ENCODE peak calls at places on chromosomes 5 and 9, in seven cellular contexts. P is activated CD8-positive, alpha-beta T cell treated with anti-CD3 and anti-CD28 coated beads for 36 hours; U is A172; H is H54; X is RPMI8226; B is nephron progenitor cell; F is NCI-H1105 treated with DMSO at 0.1 percent for 48 hours. N is an unnamed sample.

GRCh38 chr9:35335164-35335563 is 154.7 kb upstream of the RUSC2 start:
- DNase-seq in P (no peak), U (no peak), H (no peak), X (no peak), B (no peak), F (no peak), N (no peak)

GRCh38 chr9:8899541-8899940 is 1100.0 kb upstream of the DMAC1 start:
- DNase-seq in P (no peak), U (no peak), H (no peak), X (no peak), B (no peak), F (no peak), N (no peak)

GRCh38 chr5:56829137-56829536 is 13.8 kb downstream of the MAP3K1 start:
- DNase-seq in P (peak), U (peak), H (no peak), X (peak), B (no peak), F (no peak), N (no peak)

GRCh38 chr5:149392718-149393117 is 13.6 kb upstream of the IL17B start:
- DNase-seq in P (no peak), U (no peak), H (peak), X (no peak), B (no peak), F (no peak), N (no peak)

GRCh38 chr9:134664446-134664845 is 22.8 kb downstream of the COL5A1 start:
- DNase-seq in P (no peak), U (no peak), H (no peak), X (no peak), B (no peak), F (no peak), N (no peak)

GRCh38 chr9:20640331-20641187 is 18.3 kb upstream of the MLLT3 start:
- DNase-seq in P (peak), U (no peak), H (no peak), X (peak), B (no peak), F (peak), N (no peak)

GRCh38 chr9:98808411-98808815 is 943 bp downstream of the GALNT12 start:
- DNase-seq in P (peak), U (no peak), H (no peak), X (peak), B (no peak), F (peak), N (no peak)

GRCh38 chr5:115455241-115455640 is 89.3 kb downstream of the FEM1C start:
- DNase-seq in P (no peak), U (peak), H (no peak), X (no peak), B (no peak), F (no peak), N (no peak)

GRCh38 chr5:134127376-134127861 is 12.9 kb downstream of the TCF7 start:
- DNase-seq in P (peak), U (peak), H (no peak), X (no peak), B (no peak), F (no peak), N (no peak)

GRCh38 chr5:31587546-31587945 is 51.4 kb upstream of the PDZD2 start:
- DNase-seq in P (no peak), U (no peak), H (no peak), X (no peak), B (no peak), F (no peak), N (no peak)

GRCh38 chr5:17990168-17990567 is 355.9 kb downstream of the TAF11L14 start:
- DNase-seq in P (no peak), U (no peak), H (no peak), X (no peak), B (no peak), F (no peak), N (no peak)

GRCh38 chr9:126150411-126151030 is 176.1 kb upstream of the MVB12B start:
- DNase-seq in P (no peak), U (no peak), H (no peak), X (no peak), B (no peak), F (no peak), N (no peak)

GRCh38 chr5:108148715-108149139 is 233.2 kb downstream of the FBXL17 start:
- DNase-seq in P (no peak), U (peak), H (no peak), X (peak), B (no peak), F (peak), N (peak)

GRCh38 chr9:9904021-9904420 is 708.8 kb downstream of the PTPRD start:
- DNase-seq in P (no peak), U (no peak), H (no peak), X (no peak), B (no peak), F (no peak), N (no peak)

GRCh38 chr5:56735845-56736641 is 79.3 kb upstream of the MAP3K1 start:
- DNase-seq in P (peak), U (no peak), H (no peak), X (peak), B (no peak), F (no peak), N (no peak)

GRCh38 chr5:17991775-17992174 is 357.5 kb downstream of the TAF11L14 start:
- DNase-seq in P (no peak), U (no peak), H (no peak), X (no peak), B (no peak), F (no peak), N (no peak)

GRCh38 chr5:4229866-4230265 is 634.2 kb downstream of the IRX1 start:
- DNase-seq in P (no peak), U (no peak), H (no peak), X (no peak), B (no peak), F (no peak), N (no peak)

GRCh38 chr5:158852622-158853021 is 247.1 kb downstream of the EBF1 start:
- DNase-seq in P (peak), U (no peak), H (no peak), X (no peak), B (no peak), F (no peak), N (no peak)

GRCh38 chr5:111945535-111945934 is 188.5 kb upstream of the NREP start:
- DNase-seq in P (no peak), U (no peak), H (no peak), X (no peak), B (no peak), F (no peak), N (no peak)

GRCh38 chr5:141637693-141638419 is 1.1 kb downstream of the RELL2 start:
- DNase-seq in P (peak), U (no peak), H (no peak), X (peak), B (peak), F (no peak), N (no peak)

GRCh38 chr5:149160291-149160787 is 19.0 kb downstream of the ABLIM3 start:
- DNase-seq in P (no peak), U (no peak), H (no peak), X (no peak), B (no peak), F (peak), N (no peak)

GRCh38 chr5:126461838-126462237 is 38.6 kb downstream of the GRAMD2B start:
- DNase-seq in P (no peak), U (no peak), H (no peak), X (no peak), B (no peak), F (no peak), N (no peak)

GRCh38 chr5:15787676-15788075 is 287.7 kb downstream of the FBXL7 start:
- DNase-seq in P (no peak), U (no peak), H (no peak), X (no peak), B (no peak), F (no peak), N (no peak)

GRCh38 chr9:24333629-24334028 is 212.1 kb downstream of the IZUMO3 start:
- DNase-seq in P (no peak), U (no peak), H (no peak), X (no peak), B (no peak), F (no peak), N (no peak)

GRCh38 chr9:93864029-93864428 is 91.1 kb downstream of the BARX1 start:
- DNase-seq in P (no peak), U (no peak), H (no peak), X (no peak), B (peak), F (no peak), N (no peak)

GRCh38 chr9:134031783-134032182 is 6.5 kb downstream of the BRD3OS start:
- DNase-seq in P (no peak), U (no peak), H (no peak), X (no peak), B (no peak), F (no peak), N (no peak)

GRCh38 chr5:67164856-67165523 is 31.6 kb downstream of the CD180 start:
- DNase-seq in P (no peak), U (no peak), H (no peak), X (no peak), B (no peak), F (no peak), N (no peak)

GRCh38 chr5:93236807-93237421 is 344.1 kb downstream of the NR2F1-AS1 start:
- DNase-seq in P (no peak), U (peak), H (no peak), X (no peak), B (no peak), F (no peak), N (no peak)

GRCh38 chr9:40884072-40884901 is 244.2 kb downstream of the FOXD4L6 start:
- DNase-seq in P (no peak), U (no peak), H (no peak), X (no peak), B (no peak), F (no peak), N (no peak)

N was measured in Panc1.